ENCODE peak calls at places on chromosomes 11 and 22, in six cellular contexts. Q is stimulated activated CD8-positive, alpha-beta memory T cell treated with anti-CD3 and anti-CD28 coated beads, Interleukin-4, amount 100 ng/mL, for 48 hours; M is adrenal gland; O is stimulated activated CD4-positive, alpha-beta T cell treated with anti-CD3 and anti-CD28 coated beads, Interleukin-4, amount 100 ng/mL, for 48 hours; R is GM06990; G is ACHN. W is an unnamed sample.
A peak's percentile ranks its signal among the peaks of the same experiment; 100 is the strongest.

GRCh38 chr22:29994941-29995340 is 85.3 kb upstream of the HORMAD2 start:
- DNase-seq in Q (no peak), M (no peak), O (no peak), G (peak; percentile 12), R (no peak), W (no peak)

GRCh38 chr11:60170566-60170965 is 12.3 kb downstream of the MS4A6A start:
- DNase-seq in O (no peak), G (no peak), M (no peak), Q (no peak), R (no peak), W (no peak)

GRCh38 chr22:28951969-28952521 is 68.7 kb downstream of the ZNRF3 start:
- DNase-seq in O (no peak), Q (no peak), M (no peak), R (no peak), G (no peak), W (no peak)

GRCh38 chr11:69212121-69213110 is 56.7 kb downstream of the SMIM38 start:
- DNase-seq in Q (no peak), O (no peak), M (no peak), R (no peak), G (no peak), W (no peak)

GRCh38 chr11:124094731-124095130 is 20.5 kb upstream of the VWA5A start:
- DNase-seq in R (no peak), G (no peak), M (no peak), O (no peak), Q (no peak), W (no peak)

GRCh38 chr11:35165416-35166368 is 26.7 kb downstream of the CD44 start:
- DNase-seq in G (peak; percentile 35), Q (peak; percentile 86), O (peak; percentile 56), M (no peak), R (peak; percentile 89), W (peak; percentile 77)

GRCh38 chr11:70240337-70240736 is 30.2 kb upstream of the PPFIA1 start:
- DNase-seq in M (no peak), Q (no peak), R (no peak), O (no peak), G (no peak), W (no peak)

GRCh38 chr22:37498289-37498909 is 12.2 kb upstream of the MFNG start:
- DNase-seq in O (peak; percentile 60), Q (peak; percentile 81), M (no peak), G (no peak), R (peak; percentile 70), W (peak; percentile 86)

GRCh38 chr11:111645657-111646316 is 43.5 kb downstream of the SIK2 start:
- DNase-seq in Q (no peak), O (no peak), M (no peak), R (no peak), G (no peak), W (no peak)

GRCh38 chr22:29719894-29720645 is at the start of gene CABP7:
- DNase-seq in O (no peak), Q (no peak), G (no peak), R (no peak), M (no peak), W (no peak)

GRCh38 chr11:15327786-15328231 is 213.1 kb downstream of the INSC start:
- DNase-seq in O (peak; percentile 4), G (peak; percentile 38), R (peak; percentile 5), Q (peak; percentile 36), M (peak; percentile 35), W (peak; percentile 24)

GRCh38 chr22:28952857-28953256 is 69.5 kb downstream of the ZNRF3 start:
- DNase-seq in R (no peak), M (no peak), O (no peak), Q (no peak), G (no peak), W (no peak)

GRCh38 chr11:117842131-117842941 is 17.8 kb upstream of the FXYD2 start:
- DNase-seq in R (no peak), Q (no peak), O (no peak), M (no peak), G (no peak), W (no peak)

GRCh38 chr22:47713880-47714452 is 951.5 kb downstream of the TBC1D22A start:
- DNase-seq in Q (no peak), M (no peak), R (no peak), O (no peak), G (no peak), W (no peak)

GRCh38 chr11:47487421-47487820 is 38.5 kb upstream of the RAPSN start:
- DNase-seq in O (no peak), M (no peak), Q (no peak), G (no peak), R (no peak), W (no peak)

GRCh38 chr11:93573184-93573583 is 30.0 kb upstream of the SMCO4 start:
- DNase-seq in R (no peak), M (no peak), G (no peak), Q (no peak), O (no peak), W (no peak)

GRCh38 chr11:83975984-83976383 is 689.8 kb upstream of the CCDC90B start:
- DNase-seq in G (no peak), O (no peak), Q (no peak), R (no peak), M (no peak), W (no peak)

GRCh38 chr11:3123316-3123715 is 41.8 kb downstream of the OSBPL5 start:
- DNase-seq in R (no peak), Q (no peak), M (no peak), O (no peak), G (no peak), W (no peak)

GRCh38 chr11:13256216-13256615 is 21.4 kb upstream of the BMAL1 start:
- DNase-seq in O (no peak), G (no peak), M (no peak), Q (no peak), R (no peak), W (no peak)

GRCh38 chr11:75689861-75690641 is 21.2 kb upstream of the MAP6 start:
- DNase-seq in R (peak; percentile 61), M (no peak), O (no peak), G (no peak), Q (no peak), W (peak; percentile 46)

GRCh38 chr11:24406389-24406788 is 90.5 kb upstream of the LUZP2 start:
- DNase-seq in O (no peak), M (no peak), G (no peak), R (no peak), Q (no peak), W (no peak)

GRCh38 chr22:44217346-44217745 is 36.6 kb downstream of the PARVG start:
- DNase-seq in M (no peak), G (no peak), R (no peak), Q (no peak), O (no peak), W (peak; percentile 12)

GRCh38 chr22:42277988-42278776 is 7.7 kb upstream of the TCF20 start:
- DNase-seq in G (no peak), R (no peak), M (no peak), O (no peak), Q (no peak), W (no peak)

GRCh38 chr11:83480811-83481210 is 194.6 kb upstream of the CCDC90B start:
- DNase-seq in R (no peak), M (no peak), O (no peak), G (peak; percentile 45), Q (no peak), W (no peak)

GRCh38 chr11:2996976-2997375 is 4.8 kb upstream of the NAP1L4 start:
- DNase-seq in O (no peak), Q (no peak), G (no peak), M (no peak), R (no peak), W (no peak)

GRCh38 chr11:17547051-17547577 is at the start of gene OTOG:
- DNase-seq in R (no peak), M (no peak), O (no peak), G (no peak), Q (no peak), W (no peak)

GRCh38 chr11:16266021-16266420 is 90.3 kb downstream of the SOX6 start:
- DNase-seq in O (no peak), Q (no peak), R (no peak), G (no peak), M (no peak), W (no peak)

GRCh38 chr22:48548391-48548790 is 1279.3 kb downstream of the BRD1 start:
- DNase-seq in R (no peak), M (no peak), O (no peak), Q (no peak), G (no peak), W (no peak)

GRCh38 chr11:69489031-69489745 is 7.7 kb downstream of the LINC01488 start:
- DNase-seq in G (no peak), R (no peak), M (no peak), O (no peak), Q (no peak), W (no peak)

GRCh38 chr11:134916829-134917228 is 504.8 kb upstream of the B3GAT1 start:
- DNase-seq in O (no peak), G (no peak), R (no peak), M (no peak), Q (no peak), W (no peak)

GRCh38 chr11:57131080-57131790 is 50.5 kb upstream of the LRRC55 start:
- DNase-seq in Q (no peak), G (peak; percentile 20), O (no peak), M (no peak), R (no peak), W (no peak)

GRCh38 chr11:66951927-66952337 is 6.3 kb downstream of the PC start:
- DNase-seq in M (no peak), Q (no peak), R (no peak), G (no peak), O (no peak), W (no peak)

GRCh38 chr11:77560605-77561004 is 29.1 kb upstream of the AQP11 start:
- DNase-seq in R (no peak), G (peak; percentile 12), M (peak; percentile 51), O (no peak), Q (no peak), W (no peak)

GRCh38 chr11:46121724-46122477 is 647 bp upstream of the PHF21A start:
- DNase-seq in G (peak; percentile 92), M (peak; percentile 81), R (peak; percentile 79), O (peak; percentile 55), Q (peak; percentile 79), W (peak; percentile 69)